ENCODE peak calls at places on chromosomes 7 and 10, in four cellular contexts. F, T, V and L are unnamed samples.

GRCh38 chr7:121011401-121011800 is 22.9 kb downstream of the CPED1 start:
- DNase-seq in F (no peak), T (no peak), V (no peak), L (no peak)

GRCh38 chr10:132554991-132555647 is 17.5 kb downstream of the INPP5A start:
- DNase-seq in T (no peak), V (no peak), F (no peak), L (no peak)

GRCh38 chr10:75512534-75512933 is 81.1 kb downstream of the LRMDA start:
- DNase-seq in V (no peak), F (no peak), T (no peak), L (no peak)

GRCh38 chr10:63520463-63521388 is 475 bp upstream of the REEP3 start:
- DNase-seq in V (peak), F (peak), T (peak), L (no peak)

GRCh38 chr10:100636848-100637553 is 101.3 kb downstream of the HIF1AN start:
- DNase-seq in T (no peak), V (no peak), F (no peak), L (no peak)

GRCh38 chr7:29449569-29450260 is 113.9 kb upstream of the PRR15 start:
- DNase-seq in F (no peak), V (no peak), T (no peak), L (no peak)

GRCh38 chr7:41156268-41156667 is 546.6 kb downstream of the INHBA start:
- DNase-seq in V (no peak), T (no peak), F (no peak), L (no peak)

GRCh38 chr10:19049577-19049976 is 976 bp downstream of the MALRD1 start:
- DNase-seq in T (no peak), F (peak), V (no peak), L (no peak)

GRCh38 chr10:96584474-96584873 is 2.3 kb downstream of the TM9SF3 start:
- DNase-seq in F (no peak), T (no peak), V (no peak), L (no peak)

GRCh38 chr10:34808789-34809745 is 6.0 kb downstream of the PARD3 start:
- DNase-seq in F (no peak), V (no peak), T (no peak), L (no peak)

GRCh38 chr7:65216469-65216868 is 157.2 kb upstream of the ZNF92 start:
- DNase-seq in T (peak), V (no peak), F (peak), L (no peak)

GRCh38 chr7:107939472-107940145 is 48.6 kb downstream of the DLD start:
- DNase-seq in F (no peak), V (peak), T (no peak), L (no peak)

GRCh38 chr7:115724400-115725056 is 306.0 kb downstream of the TFEC start:
- DNase-seq in V (no peak), T (no peak), F (peak), L (no peak)

GRCh38 chr7:52911795-52912194 is 123.6 kb upstream of the POM121L12 start:
- DNase-seq in V (no peak), F (no peak), T (no peak), L (no peak)

GRCh38 chr10:25232229-25232628 is 57.4 kb downstream of the GPR158 start:
- DNase-seq in T (no peak), V (no peak), F (no peak), L (no peak)

GRCh38 chr7:43639858-43640491 is 57.1 kb downstream of the STK17A start:
- DNase-seq in T (no peak), F (peak), V (peak), L (no peak)

GRCh38 chr7:100489824-100490223 is 6.1 kb downstream of the NYAP1 start:
- DNase-seq in V (no peak), T (no peak), F (peak), L (no peak)

GRCh38 chr10:114767589-114768393 is 53.8 kb upstream of the FHIP2A start:
- DNase-seq in F (peak), V (no peak), T (no peak), L (no peak)

DNA sequence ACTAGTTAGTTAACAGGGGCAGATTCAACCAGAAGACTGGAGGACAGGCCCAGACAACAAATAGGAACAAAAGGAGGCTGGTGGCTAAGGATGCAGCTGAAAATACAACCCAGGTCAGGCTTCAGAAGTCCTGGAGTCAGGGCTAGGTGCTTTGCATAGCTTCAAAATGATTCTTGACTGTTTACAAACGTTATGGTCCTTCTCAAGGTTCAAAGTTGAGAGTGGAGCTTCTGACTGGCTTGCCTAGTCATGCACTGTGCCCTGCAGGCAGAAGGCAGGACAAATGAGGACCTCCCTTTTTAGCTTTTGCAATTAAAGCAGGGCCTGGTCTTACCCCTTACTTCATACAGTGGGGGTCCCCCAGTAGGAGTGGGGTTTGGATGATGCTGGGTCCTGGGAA is 4.4 kb upstream of the CDH23 start:
- DNase-seq in T (no peak), F (no peak), V (no peak), L (no peak)
- H3K27ac ChIP-seq in T (no peak), F (no peak), V (no peak), L (no peak)

GRCh38 chr7:759569-759968 is 32.5 kb upstream of the PRKAR1B start:
- DNase-seq in V (no peak), F (no peak), T (no peak), L (no peak)
- H3K27ac ChIP-seq in V (no peak), F (no peak), T (no peak), L (no peak)

GRCh38 chr10:79105818-79106217 is 37.1 kb downstream of the ZMIZ1 start:
- DNase-seq in T (no peak), V (no peak), F (no peak), L (no peak)
- H3K27ac ChIP-seq in T (no peak), V (no peak), F (no peak), L (peak)

GRCh38 chr7:93914581-93915066 is 6.9 kb upstream of the GNG11 start:
- DNase-seq in V (no peak), F (no peak), T (no peak), L (no peak)

GRCh38 chr7:93913197-93913596 is 6.8 kb downstream of the GNGT1 start:
- DNase-seq in F (no peak), V (no peak), T (no peak), L (no peak)

GRCh38 chr7:93906267-93906666 is at the start of gene GNGT1:
- DNase-seq in V (no peak), F (no peak), T (no peak), L (no peak)

DNA sequence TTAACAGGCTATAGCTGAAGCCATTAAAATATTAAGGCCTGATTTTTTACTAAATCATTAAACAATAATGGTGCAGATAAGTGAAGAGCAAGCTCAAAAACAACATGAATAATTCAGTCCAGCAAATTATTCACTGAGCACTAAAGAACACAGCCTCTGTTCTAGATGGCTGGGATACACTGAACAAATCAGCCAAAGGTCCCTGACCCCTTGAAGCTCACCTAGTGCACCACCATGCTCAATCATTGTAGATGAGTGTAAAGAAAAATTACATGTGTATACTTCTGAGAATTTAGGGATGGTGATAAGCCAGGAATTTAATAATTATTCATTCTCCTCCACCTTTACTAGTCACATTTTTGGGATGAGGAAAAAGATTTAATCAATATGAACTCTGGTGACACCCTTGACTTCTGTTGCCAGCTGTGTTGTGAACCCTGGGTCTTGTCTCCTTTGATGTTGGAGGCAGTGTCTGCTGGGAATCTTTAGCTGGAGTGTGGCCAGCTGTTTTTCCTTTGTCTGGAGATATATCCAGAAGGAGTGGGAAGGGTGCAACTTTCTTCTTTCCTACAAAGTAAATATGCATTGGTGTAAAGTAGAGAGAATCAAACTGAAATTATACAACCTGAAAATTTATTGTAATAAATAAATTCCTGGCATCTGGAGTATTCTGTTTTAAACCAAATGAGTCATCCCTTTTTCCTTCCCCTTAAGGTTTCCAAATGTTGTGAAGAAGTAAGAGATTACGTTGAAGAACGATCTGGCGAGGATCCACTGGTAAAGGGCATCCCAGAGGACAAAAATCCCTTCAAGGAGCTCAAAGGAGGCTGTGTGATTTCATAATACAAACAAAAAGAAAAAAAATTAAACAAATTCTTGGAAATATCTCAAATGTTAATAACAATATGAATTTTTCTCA is 4.0 kb downstream of the GNGT1 start:
- DNase-seq in T (no peak), V (peak), F (no peak), L (no peak)
- H3K27ac ChIP-seq in T (no peak), V (no peak), F (no peak), L (peak)

DNA sequence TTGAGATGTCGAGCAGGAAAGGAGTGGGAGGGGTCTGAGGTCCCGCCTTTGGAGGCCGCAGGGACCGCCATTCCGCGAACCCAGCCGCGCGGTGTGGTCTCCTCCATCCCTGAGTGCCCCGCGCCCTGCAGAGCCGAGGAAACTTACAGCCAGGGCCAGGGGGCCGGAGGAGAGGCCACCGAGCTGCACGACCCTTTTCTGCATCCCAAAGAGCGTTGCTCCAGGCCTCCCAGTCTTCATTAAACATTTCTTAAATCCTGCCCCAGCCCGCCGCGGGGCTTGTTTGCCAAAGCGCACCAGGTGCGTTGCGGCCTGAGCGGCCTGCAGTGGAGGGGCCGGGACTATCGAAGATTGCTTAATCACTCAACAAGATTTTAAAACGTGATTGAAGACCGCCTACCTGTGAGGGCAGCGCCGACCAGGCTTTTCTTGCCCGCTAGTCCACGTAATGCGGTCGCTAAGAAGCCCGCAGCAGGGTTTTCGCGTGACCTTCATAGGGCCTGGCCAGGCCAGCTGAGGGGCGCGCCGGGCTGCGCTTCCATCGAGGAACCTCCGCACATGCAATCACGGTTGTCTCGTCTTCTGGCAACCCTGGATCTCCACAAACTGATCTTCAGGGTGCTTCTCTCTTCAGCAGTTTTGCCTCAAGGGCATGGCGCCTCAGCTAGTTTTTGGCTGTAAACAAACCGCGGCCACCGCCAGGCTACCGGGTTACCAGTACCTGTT is 2.0 kb upstream of the CTBP2 start:
- DNase-seq in F (no peak), T (no peak), V (peak), L (no peak)
- H3K27ac ChIP-seq in F (peak), T (no peak), V (peak), L (peak)

GRCh38 chr7:155374276-155375252 is 76.9 kb downstream of the INSIG1 start:
- DNase-seq in V (no peak), T (no peak), F (no peak), L (no peak)

GRCh38 chr7:155372782-155373358 is 75.2 kb downstream of the INSIG1 start:
- DNase-seq in V (no peak), T (no peak), F (no peak), L (no peak)

GRCh38 chr7:155371884-155372781 is 74.5 kb downstream of the INSIG1 start:
- DNase-seq in F (no peak), V (no peak), T (no peak), L (no peak)

GRCh38 chr7:155375337-155376277 is 77.9 kb downstream of the INSIG1 start:
- DNase-seq in F (no peak), V (no peak), T (no peak), L (no peak)

GRCh38 chr7:155373359-155374273 is 75.9 kb downstream of the INSIG1 start:
- DNase-seq in T (no peak), F (no peak), V (no peak), L (no peak)
- H3K27ac ChIP-seq in T (no peak), F (no peak), V (no peak), L (no peak)